ENCODE peak calls at places on chromosomes 11 and 22, in eight cellular contexts. R is A549, X is H1, F is transverse colon, G is body of pancreas, N is ovary, J is suprapubic skin, L is heart left ventricle. V is an unnamed sample.

GRCh38 chr11:5550440-5551095 is 2.2 kb upstream of the OR52H1 start:
- DNase-seq in X (no peak), J (no peak), N (no peak), F (no peak), G (no peak), L (no peak), R (no peak), V (no peak)

GRCh38 chr11:107370390-107370789 is 87.2 kb downstream of the CWF19L2 start:
- DNase-seq in N (no peak), X (no peak), G (no peak), L (no peak), R (no peak), J (no peak), F (no peak), V (no peak)

GRCh38 chr22:33402325-33402724 is 344.1 kb upstream of the SYN3 start:
- DNase-seq in L (no peak), J (no peak), F (no peak), X (no peak), R (no peak), N (no peak), G (no peak), V (no peak)

GRCh38 chr11:9615031-9615451 is 41.6 kb downstream of the WEE1 start:
- DNase-seq in F (no peak), N (no peak), X (no peak), J (no peak), L (no peak), G (no peak), R (no peak), V (no peak)

GRCh38 chr22:49155039-49155808 is 672.4 kb downstream of the BRD1 start:
- DNase-seq in X (no peak), R (no peak), G (no peak), N (no peak), F (no peak), L (peak; percentile 41), J (no peak), V (no peak)

GRCh38 chr11:102276302-102277182 is 40.7 kb upstream of the BIRC3 start:
- DNase-seq in L (no peak), G (no peak), J (no peak), R (no peak), F (no peak), X (no peak), N (no peak), V (no peak)

GRCh38 chr11:34899633-34900016 is 16.6 kb downstream of the APIP start:
- DNase-seq in G (no peak), N (no peak), L (no peak), F (no peak), J (no peak), R (no peak), X (no peak), V (no peak)

GRCh38 chr11:43681543-43681942 is 1.0 kb downstream of the HSD17B12 start:
- DNase-seq in X (no peak), N (no peak), G (no peak), F (no peak), R (peak; percentile 19), J (no peak), L (no peak), V (no peak)

GRCh38 chr11:75233688-75234295 is 6.8 kb upstream of the TPBGL start:
- DNase-seq in R (no peak), X (no peak), J (no peak), F (no peak), N (no peak), L (no peak), G (no peak), V (no peak)

GRCh38 chr22:48902001-48902869 is 925.4 kb downstream of the BRD1 start:
- DNase-seq in L (no peak), G (no peak), J (no peak), R (no peak), N (no peak), X (no peak), F (no peak), V (no peak)

GRCh38 chr11:3152471-3153110 is 12.5 kb downstream of the OSBPL5 start:
- DNase-seq in L (peak; percentile 52), X (no peak), J (no peak), F (no peak), N (no peak), G (no peak), R (no peak), V (no peak)

GRCh38 chr22:50507421-50507990 is at the start of gene LMF2:
- DNase-seq in G (peak; percentile 94), R (peak; percentile 66), X (no peak), F (peak; percentile 95), N (peak; percentile 96), J (peak; percentile 93), L (peak; percentile 95), V (no peak)
- TF ChIP-seq POLR2A in G (peak; percentile 48), R (peak; percentile 67), X (no peak), F (peak; percentile 45), N (peak; percentile 48), J (no peak), L (peak; percentile 65), V (no peak)

GRCh38 chr11:61007971-61008896 is 36.8 kb downstream of the CD6 start:
- DNase-seq in G (peak; percentile 24), F (no peak), X (peak; percentile 58), J (no peak), L (no peak), N (peak; percentile 43), R (peak; percentile 58), V (no peak)

GRCh38 chr11:61008971-61009370 is 37.5 kb downstream of the CD6 start:
- DNase-seq in J (no peak), X (no peak), F (no peak), L (no peak), R (no peak), G (no peak), N (no peak), V (no peak)

GRCh38 chr11:61011239-61011870 is 39.9 kb downstream of the CD6 start:
- DNase-seq in G (no peak), X (no peak), F (no peak), N (peak; percentile 57), R (no peak), J (no peak), L (no peak), V (no peak)

GRCh38 chr11:61010466-61011238 is 39.2 kb downstream of the CD6 start:
- DNase-seq in G (no peak), L (no peak), N (no peak), J (no peak), F (no peak), R (no peak), X (no peak), V (no peak)

GRCh38 chr11:61009392-61010275 is 38.2 kb downstream of the CD6 start:
- DNase-seq in G (no peak), J (no peak), F (no peak), X (no peak), R (no peak), L (no peak), N (no peak), V (no peak)
- H3K4me1 ChIP-seq in G (peaks cover 25% of the 10 kb centered on the region), J (peaks cover 17% of the 10 kb centered on the region), F (peaks cover 2% of the 10 kb centered on the region), X (no peaks in the 10 kb centered on the region), R (peaks cover 7% of the 10 kb centered on the region), L (peaks cover 3% of the 10 kb centered on the region), N (peaks cover 14% of the 10 kb centered on the region), V (peaks cover 11% of the 10 kb centered on the region)

GRCh38 chr11:65857500-65858353 is at the start of gene CFL1:
- DNase-seq in X (peak; percentile 93), R (peak; percentile 90), L (peak; percentile 99), F (peak; percentile 99), N (peak; percentile 97), G (peak; percentile 98), J (peak; percentile 99), V (peak; percentile 87)

GRCh38 chr11:65854161-65854592 is 3.8 kb downstream of the CFL1 start:
- DNase-seq in L (no peak), N (no peak), G (no peak), R (no peak), X (no peak), J (peak; percentile 49), F (peak; percentile 91), V (no peak)

GRCh38 chr11:65856689-65857499 is 1.1 kb downstream of the CFL1 start:
- DNase-seq in R (no peak), F (peak; percentile 90), N (peak; percentile 82), X (no peak), G (peak; percentile 73), L (peak; percentile 91), J (peak; percentile 93), V (peak; percentile 46)

GRCh38 chr11:65854871-65855837 is 2.8 kb downstream of the CFL1 start:
- DNase-seq in J (peak; percentile 66), L (peak; percentile 57), N (peak; percentile 47), R (no peak), X (no peak), F (peak; percentile 18), G (no peak), V (no peak)

GRCh38 chr11:65855927-65856363 is 2.0 kb downstream of the CFL1 start:
- DNase-seq in J (no peak), N (no peak), F (no peak), L (no peak), X (no peak), G (no peak), R (no peak), V (no peak)
- TF ChIP-seq POLR2A in J (no peak), N (no peak), F (no peak), L (no peak), X (peak; percentile 22), G (no peak), R (no peak), V (no peak)

GRCh38 chr11:94144233-94144632 is 15.6 kb downstream of the PANX1 start:
- DNase-seq in R (no peak), L (no peak), J (no peak), G (no peak), N (no peak), F (no peak), X (no peak), V (no peak)

GRCh38 chr11:94145916-94146315 is 17.3 kb downstream of the PANX1 start:
- DNase-seq in J (no peak), R (no peak), F (no peak), N (no peak), G (no peak), X (no peak), L (no peak), V (no peak)

GRCh38 chr11:94147433-94147845 is 18.8 kb downstream of the PANX1 start:
- DNase-seq in G (no peak), N (no peak), X (no peak), R (no peak), F (no peak), L (no peak), J (no peak), V (no peak)

GRCh38 chr11:94144664-94145063 is 16.0 kb downstream of the PANX1 start:
- DNase-seq in G (no peak), F (no peak), L (no peak), R (no peak), X (no peak), J (no peak), N (no peak), V (no peak)

GRCh38 chr11:94145431-94145830 is 16.8 kb downstream of the PANX1 start:
- DNase-seq in G (no peak), J (no peak), X (no peak), N (no peak), F (no peak), R (no peak), L (no peak), V (no peak)
- H3K4me1 ChIP-seq in G (peaks cover 32% of the 10 kb centered on the region), J (peaks cover 24% of the 10 kb centered on the region), X (peaks cover 28% of the 10 kb centered on the region), N (peaks cover 4% of the 10 kb centered on the region), F (peaks cover 6% of the 10 kb centered on the region), R (peaks cover 86% of the 10 kb centered on the region), L (peaks cover 47% of the 10 kb centered on the region), V (peaks cover 66% of the 10 kb centered on the region)